ENCODE peak calls at places on chromosomes 7 and 10, in four cellular contexts. M is activated T-cell treated with anti-CD3 and anti-CD28 coated beads for 24 hours; J is stimulated activated CD8-positive, alpha-beta memory T cell treated with anti-CD3 and anti-CD28 coated beads, Interleukin-4, amount 100 ng/mL, for 48 hours; X is EH. B is an unnamed sample.

GRCh38 chr10:10872706-10873276 is 144.9 kb upstream of the CELF2 start:
- DNase-seq in M (no peak), X (peak), J (no peak), B (no peak)

GRCh38 chr7:75772081-75773077 is at the start of gene CCL26:
- DNase-seq in M (no peak), J (no peak), X (peak), B (peak)

GRCh38 chr7:138023618-138024333 is 21.9 kb upstream of the CREB3L2 start:
- DNase-seq in J (no peak), M (no peak), X (no peak), B (no peak)

GRCh38 chr7:126659124-126659523 is 593.6 kb downstream of the GRM8 start:
- DNase-seq in X (no peak), J (no peak), M (no peak), B (no peak)

GRCh38 chr10:51369903-51370302 is 295.6 kb downstream of the PRKG1 start:
- DNase-seq in M (no peak), X (peak), J (no peak), B (peak)

GRCh38 chr10:19767876-19768275 is 48.4 kb upstream of the PLXDC2 start:
- DNase-seq in J (no peak), M (no peak), X (no peak), B (no peak)

GRCh38 chr10:127463548-127463947 is 85.6 kb upstream of the NPS start:
- DNase-seq in M (no peak), X (no peak), J (no peak), B (no peak)

GRCh38 chr7:93949468-93949867 is 27.9 kb downstream of the GNG11 start:
- DNase-seq in J (no peak), M (no peak), X (peak), B (peak)

GRCh38 chr7:46478046-46478445 is 557.0 kb upstream of the IGFBP3 start:
- DNase-seq in X (peak), M (no peak), J (no peak), B (peak)

GRCh38 chr10:4061441-4061951 is 276.5 kb upstream of the KLF6 start:
- DNase-seq in M (no peak), J (no peak), X (peak), B (no peak)

GRCh38 chr10:2463301-2463700 is 604.0 kb upstream of the PFKP start:
- DNase-seq in J (no peak), X (no peak), M (no peak), B (no peak)

GRCh38 chr7:106050002-106050742 is 61.9 kb downstream of the SYPL1 start:
- DNase-seq in J (no peak), X (peak), M (no peak), B (peak)

GRCh38 chr10:10786334-10787090 is 231.2 kb upstream of the CELF2 start:
- DNase-seq in M (no peak), X (peak), J (no peak), B (peak)

GRCh38 chr7:98329974-98330373 is 48.5 kb downstream of the BRI3 start:
- DNase-seq in X (peak), M (no peak), J (no peak), B (peak)

GRCh38 chr10:80204193-80204714 is 1.1 kb downstream of the ANXA11 start:
- DNase-seq in X (peak), J (peak), M (no peak), B (peak)

GRCh38 chr10:124870854-124871425 is 69.3 kb downstream of the ABRAXAS2 start:
- DNase-seq in M (no peak), J (no peak), X (no peak), B (no peak)

GRCh38 chr10:86857097-86857825 is 100.2 kb downstream of the MMRN2 start:
- DNase-seq in X (peak), M (no peak), J (no peak), B (peak)

GRCh38 chr10:129891806-129892205 is 72.3 kb downstream of the EBF3 start:
- DNase-seq in M (no peak), J (no peak), X (no peak), B (no peak)

GRCh38 chr10:52870562-52870961 is 98.0 kb upstream of the MBL2 start:
- DNase-seq in J (no peak), X (no peak), M (no peak), B (no peak)

GRCh38 chr10:122344741-122345258 is 29.7 kb upstream of the PLEKHA1 start:
- DNase-seq in X (peak), J (no peak), M (no peak), B (peak)

GRCh38 chr10:14089556-14090297 is 241.0 kb downstream of the FRMD4A start:
- DNase-seq in J (no peak), M (no peak), X (peak), B (no peak)

GRCh38 chr10:74738543-74738942 is 87.9 kb upstream of the KAT6B start:
- DNase-seq in M (no peak), J (no peak), X (no peak), B (no peak)